ENCODE peak calls at places on chromosomes 1 and 21, in ten cellular contexts. R is H9, P is H1, C is right lobe of liver, A is aorta, D is substantia nigra, G is small intestine, E is K562, B is spleen, X is adrenal gland. O is an unnamed sample.

GRCh38 chr1:89821322-89822108 is 683 bp downstream of the LRRC8D start:
- DNase-seq in R (peak), P (no peak), C (peak), A (peak), D (peak), G (peak), E (peak), B (peak), X (peak), O (peak)

GRCh38 chr1:19205845-19206244 is 4.2 kb downstream of the UBR4 start:
- DNase-seq in R (no peak), P (no peak), C (no peak), A (no peak), D (no peak), G (no peak), E (no peak), B (no peak), X (no peak), O (no peak)

GRCh38 chr1:2190491-2190976 is 4.0 kb downstream of the FAAP20 start:
- DNase-seq in R (no peak), P (no peak), C (no peak), A (no peak), D (no peak), G (no peak), E (no peak), B (no peak), X (peak), O (no peak)

GRCh38 chr1:158806909-158807601 is 24.1 kb upstream of the MNDA start:
- DNase-seq in R (no peak), P (no peak), C (no peak), A (no peak), D (no peak), G (no peak), E (no peak), B (no peak), X (no peak), O (no peak)

GRCh38 chr1:64172458-64172983 is 30.9 kb upstream of the UBE2U start:
- DNase-seq in R (no peak), P (no peak), C (no peak), A (no peak), D (no peak), G (peak), E (no peak), B (no peak), X (no peak), O (peak)

GRCh38 chr21:17446737-17447136 is 66.1 kb upstream of the CXADR start:
- DNase-seq in R (no peak), P (no peak), C (no peak), A (no peak), D (no peak), G (no peak), E (no peak), B (no peak), X (no peak), O (no peak)

GRCh38 chr1:36055706-36056105 is 28.2 kb upstream of the TEKT2 start:
- DNase-seq in R (no peak), P (no peak), C (no peak), A (no peak), D (no peak), G (no peak), E (no peak), B (no peak), X (no peak), O (no peak)

GRCh38 chr1:54934869-54935268 is 45.6 kb upstream of the TMEM61 start:
- DNase-seq in R (no peak), P (no peak), C (no peak), A (no peak), D (no peak), G (no peak), E (no peak), B (no peak), X (no peak), O (peak)

GRCh38 chr1:79667848-79668696 is 661.5 kb upstream of the ADGRL4 start:
- DNase-seq in R (no peak), P (no peak), C (no peak), A (no peak), D (no peak), G (no peak), E (no peak), B (no peak), X (no peak), O (no peak)

GRCh38 chr21:17527240-17527639 is 14.4 kb downstream of the CXADR start:
- DNase-seq in R (no peak), P (no peak), C (no peak), A (no peak), D (no peak), G (peak), E (no peak), B (no peak), X (no peak), O (peak)

GRCh38 chr1:152756872-152757271 is 953 bp upstream of the KPRP start:
- DNase-seq in R (no peak), P (no peak), C (no peak), A (no peak), D (no peak), G (no peak), E (no peak), B (no peak), X (no peak), O (no peak)

GRCh38 chr1:210232524-210233215 is at the start of gene SERTAD4:
- DNase-seq in R (peak), P (no peak), C (no peak), A (peak), D (peak), G (peak), E (no peak), B (no peak), X (no peak), O (peak)

GRCh38 chr1:230572121-230573083 is 69.9 kb upstream of the COG2 start:
- DNase-seq in R (no peak), P (no peak), C (no peak), A (peak), D (no peak), G (peak), E (no peak), B (no peak), X (no peak), O (peak)

GRCh38 chr1:39346876-39347275 is 142.4 kb downstream of the MACF1 start:
- DNase-seq in R (peak), P (no peak), C (no peak), A (no peak), D (no peak), G (no peak), E (no peak), B (no peak), X (no peak), O (no peak)

GRCh38 chr1:16066245-16066644 is 7.2 kb downstream of the FAM131C start:
- DNase-seq in R (no peak), P (no peak), C (no peak), A (no peak), D (no peak), G (no peak), E (no peak), B (no peak), X (no peak), O (no peak)

GRCh38 chr1:66731462-66731861 is 20.8 kb upstream of the DYNLT5 start:
- DNase-seq in R (no peak), P (no peak), C (no peak), A (no peak), D (no peak), G (no peak), E (no peak), B (no peak), X (no peak), O (no peak)

GRCh38 chr1:151574575-151575529 is 34.7 kb downstream of the TUFT1 start:
- DNase-seq in R (no peak), P (no peak), C (no peak), A (peak), D (no peak), G (no peak), E (peak), B (no peak), X (no peak), O (peak)

GRCh38 chr1:62271137-62271536 is 48.1 kb downstream of the KANK4 start:
- DNase-seq in R (no peak), P (no peak), C (no peak), A (no peak), D (no peak), G (no peak), E (no peak), B (no peak), X (no peak), O (no peak)

GRCh38 chr1:60571811-60572210 is 498.2 kb upstream of the C1orf87 start:
- DNase-seq in R (no peak), P (no peak), C (no peak), A (no peak), D (no peak), G (no peak), E (no peak), B (no peak), X (no peak), O (peak)

GRCh38 chr21:45981641-45982255 is at the start of gene COL6A1:
- DNase-seq in R (peak), P (no peak), C (peak), A (peak), D (peak), G (no peak), E (peak), B (peak), X (peak), O (no peak)

GRCh38 chr1:88327391-88328267 is 356.4 kb upstream of the PKN2 start:
- DNase-seq in R (no peak), P (peak), C (no peak), A (no peak), D (no peak), G (peak), E (no peak), B (no peak), X (peak), O (peak)

GRCh38 chr21:15682977-15683376 is 46.8 kb upstream of the USP25 start:
- DNase-seq in R (no peak), P (no peak), C (no peak), A (no peak), D (no peak), G (no peak), E (no peak), B (no peak), X (no peak), O (peak)

GRCh38 chr1:175208773-175209492 is 16.4 kb upstream of the KIAA0040 start:
- DNase-seq in R (no peak), P (no peak), C (no peak), A (no peak), D (no peak), G (peak), E (no peak), B (no peak), X (no peak), O (no peak)

GRCh38 chr1:118290571-118290970 is 105.5 kb upstream of the SPAG17 start:
- DNase-seq in R (no peak), P (no peak), C (no peak), A (no peak), D (no peak), G (no peak), E (no peak), B (no peak), X (no peak), O (peak)

GRCh38 chr1:110434946-110435345 is 16.0 kb upstream of the PROK1 start:
- DNase-seq in R (no peak), P (no peak), C (no peak), A (no peak), D (no peak), G (no peak), E (peak), B (no peak), X (no peak), O (no peak)

GRCh38 chr1:229781453-229781852 is 155.4 kb downstream of the URB2 start:
- DNase-seq in R (peak), P (no peak), C (no peak), A (no peak), D (peak), G (peak), E (no peak), B (no peak), X (no peak), O (no peak)

GRCh38 chr1:190563230-190563629 is 85.6 kb upstream of the BRINP3 start:
- DNase-seq in R (no peak), P (no peak), C (no peak), A (no peak), D (no peak), G (no peak), E (no peak), B (no peak), X (no peak), O (no peak)

GRCh38 chr1:17066530-17067426 is 12.9 kb upstream of the SDHB start:
- DNase-seq in R (no peak), P (no peak), C (no peak), A (no peak), D (no peak), G (no peak), E (no peak), B (no peak), X (no peak), O (no peak)

GRCh38 chr1:50420283-50420682 is 3.0 kb downstream of the DMRTA2 start:
- DNase-seq in R (peak), P (no peak), C (no peak), A (no peak), D (no peak), G (no peak), E (peak), B (no peak), X (no peak), O (no peak)

GRCh38 chr1:223755432-223755792 is 43.1 kb downstream of the CAPN2 start:
- DNase-seq in R (no peak), P (no peak), C (no peak), A (no peak), D (no peak), G (no peak), E (no peak), B (peak), X (no peak), O (no peak)

GRCh38 chr1:54298284-54299033 is 98.5 kb downstream of the MRPL37 start:
- DNase-seq in R (no peak), P (no peak), C (no peak), A (no peak), D (no peak), G (no peak), E (no peak), B (no peak), X (no peak), O (peak)

GRCh38 chr1:174880171-174880570 is 119.6 kb upstream of the CACYBP start:
- DNase-seq in R (no peak), P (no peak), C (no peak), A (no peak), D (no peak), G (no peak), E (no peak), B (no peak), X (no peak), O (no peak)

GRCh38 chr1:50978852-50979781 is 9.1 kb downstream of the CDKN2C start:
- DNase-seq in R (no peak), P (no peak), C (no peak), A (no peak), D (no peak), G (peak), E (peak), B (no peak), X (peak), O (peak)

GRCh38 chr1:227994632-227995300 is 12.0 kb upstream of the WNT3A start:
- DNase-seq in R (no peak), P (no peak), C (no peak), A (no peak), D (no peak), G (no peak), E (no peak), B (peak), X (no peak), O (no peak)

GRCh38 chr21:39451332-39452206 is at the start of gene SH3BGR:
- DNase-seq in R (peak), P (peak), C (peak), A (peak), D (peak), G (no peak), E (peak), B (no peak), X (no peak), O (no peak)

GRCh38 chr1:225881081-225882007 is 836 bp downstream of the TMEM63A start:
- DNase-seq in R (peak), P (no peak), C (peak), A (peak), D (peak), G (peak), E (peak), B (peak), X (peak), O (peak)

GRCh38 chr1:59018860-59019259 is 235.0 kb upstream of the JUN start:
- DNase-seq in R (no peak), P (no peak), C (no peak), A (no peak), D (no peak), G (no peak), E (no peak), B (no peak), X (peak), O (no peak)

GRCh38 chr21:45136500-45136899 is 62.1 kb downstream of the ADARB1 start:
- DNase-seq in R (no peak), P (no peak), C (no peak), A (no peak), D (no peak), G (no peak), E (peak), B (no peak), X (no peak), O (no peak)

GRCh38 chr21:30486180-30486579 is 1.1 kb downstream of the KRTAP19-2 start:
- DNase-seq in R (no peak), P (no peak), C (no peak), A (no peak), D (no peak), G (no peak), E (no peak), B (no peak), X (no peak), O (no peak)

GRCh38 chr1:205775717-205776056 is 405 bp upstream of the RAB29 start:
- DNase-seq in R (no peak), P (no peak), C (no peak), A (no peak), D (no peak), G (no peak), E (no peak), B (no peak), X (no peak), O (peak)

GRCh38 chr1:205774277-205775014 is 836 bp downstream of the RAB29 start:
- DNase-seq in R (peak), P (no peak), C (no peak), A (peak), D (no peak), G (peak), E (peak), B (peak), X (no peak), O (peak)

GRCh38 chr1:205777994-205778393 is 2.7 kb upstream of the RAB29 start:
- DNase-seq in R (no peak), P (no peak), C (no peak), A (no peak), D (no peak), G (no peak), E (no peak), B (no peak), X (no peak), O (no peak)

GRCh38 chr1:205772607-205773032 is 2.7 kb downstream of the RAB29 start:
- DNase-seq in R (no peak), P (no peak), C (no peak), A (no peak), D (no peak), G (no peak), E (no peak), B (no peak), X (no peak), O (no peak)

DNA sequence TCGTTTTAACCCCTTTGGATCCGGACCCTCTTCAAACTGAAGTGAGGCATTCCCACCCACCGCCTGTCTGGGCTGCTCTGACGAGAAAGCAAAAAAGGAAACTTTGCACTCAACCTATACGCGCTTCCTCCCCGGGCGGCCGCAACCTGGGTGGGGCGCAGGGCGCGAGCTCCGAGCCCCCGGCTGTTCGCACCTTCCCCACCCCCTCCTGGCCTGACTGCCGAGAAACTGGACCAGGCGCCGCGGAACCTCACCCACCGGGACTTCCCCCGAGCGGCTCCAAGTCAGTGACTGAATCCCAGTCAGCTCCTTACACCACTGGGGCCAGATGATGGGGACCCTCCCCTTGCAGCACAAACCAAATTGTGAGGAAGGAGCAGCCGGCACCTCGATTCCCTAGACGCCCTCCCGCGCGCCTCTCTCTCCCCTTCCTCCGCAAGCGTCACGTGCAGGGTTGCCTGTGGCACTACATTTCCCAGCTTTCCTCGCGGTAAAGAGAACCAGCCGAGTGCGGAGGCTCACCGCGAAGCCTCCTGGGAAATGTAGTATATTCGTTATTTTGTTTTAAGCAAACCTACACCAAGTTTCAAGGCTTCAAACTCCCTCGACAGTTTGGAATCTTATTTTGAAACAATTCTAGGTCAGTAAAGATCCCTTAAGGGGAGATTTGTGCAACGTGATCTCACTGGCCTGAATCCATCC is at the start of gene RAB29:
- DNase-seq in R (peak), P (peak), C (peak), A (peak), D (peak), G (peak), E (peak), B (peak), X (peak), O (peak)
- H3K27ac ChIP-seq in R (no peak), P (no peak), C (peak), A (peak), D (peak), G (peak), E (peak), B (peak), X (no peak), O (peak)

GRCh38 chr1:98870959-98871903 is 133.4 kb downstream of the PLPPR5 start:
- DNase-seq in R (no peak), P (no peak), C (no peak), A (no peak), D (no peak), G (peak), E (no peak), B (no peak), X (no peak), O (no peak)
- H3K27ac ChIP-seq in R (no peak), P (no peak), C (no peak), A (no peak), D (no peak), G (peak), E (no peak), B (peak), X (no peak), O (no peak)

DNA sequence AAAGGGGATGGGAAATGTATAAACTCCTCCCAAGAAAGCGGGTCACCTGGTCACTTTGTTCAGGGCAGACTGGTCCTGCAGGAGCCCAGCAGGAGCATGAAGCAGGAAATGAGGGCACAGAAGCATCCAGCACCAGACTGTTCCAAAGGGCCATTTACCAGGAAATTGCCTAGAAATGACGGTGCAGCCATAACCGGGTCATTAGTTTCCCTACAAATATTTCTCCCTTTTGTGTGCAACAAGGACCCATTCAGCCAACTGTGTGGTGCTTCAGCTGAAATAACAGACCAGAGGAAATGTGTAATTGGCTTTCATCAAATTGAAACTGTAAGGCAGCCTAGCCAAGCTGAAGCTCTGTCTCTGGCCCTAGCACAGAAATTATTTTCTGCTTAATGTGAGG is 7.6 kb upstream of the CTTNBP2NL start:
- DNase-seq in R (no peak), P (no peak), C (no peak), A (no peak), D (no peak), G (peak), E (no peak), B (no peak), X (no peak), O (peak)
- H3K27ac ChIP-seq in R (no peak), P (no peak), C (no peak), A (peak), D (no peak), G (peak), E (no peak), B (no peak), X (no peak), O (no peak)

DNA sequence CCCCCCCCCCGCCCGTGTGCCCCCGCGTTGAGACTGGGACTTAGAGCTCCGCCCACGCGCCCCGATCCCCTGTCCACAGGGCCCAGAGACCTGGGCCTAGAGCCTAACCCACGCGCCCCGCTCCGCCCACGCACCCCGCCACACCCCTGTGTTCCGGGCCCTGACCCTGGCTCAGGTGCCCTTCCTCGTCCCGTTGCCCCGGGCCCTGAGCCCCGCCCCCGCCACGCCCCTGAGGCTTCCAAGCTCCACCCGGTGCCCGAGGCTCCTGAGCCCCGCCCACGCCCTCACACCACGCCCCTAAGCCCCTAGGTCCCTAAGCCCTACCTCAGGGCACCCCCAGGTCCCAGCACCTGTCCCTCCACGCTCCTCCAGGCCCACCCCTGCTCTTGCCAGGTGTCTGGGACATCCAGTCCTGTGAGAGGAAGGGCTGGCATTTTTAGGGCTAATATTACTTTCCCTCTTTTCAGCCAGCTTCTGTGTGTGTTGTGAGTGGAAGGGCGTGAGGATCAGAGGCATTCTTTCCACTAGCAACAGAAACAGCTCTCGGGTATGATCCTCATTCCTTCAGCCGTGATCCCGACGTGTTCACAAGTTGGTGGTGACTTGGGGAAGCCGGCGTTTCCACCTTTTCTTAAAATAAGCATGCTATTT is 614 bp upstream of the GPR157 start:
- DNase-seq in R (peak), P (peak), C (peak), A (peak), D (peak), G (peak), E (peak), B (peak), X (peak), O (peak)
- H3K27ac ChIP-seq in R (no peak), P (no peak), C (peak), A (peak), D (no peak), G (peak), E (no peak), B (peak), X (peak), O (no peak)